ENCODE peak calls at places on chromosomes 4 and X, in eight cellular contexts. Q, D, P, Z, A, I, S and L are unnamed samples.

GRCh38 chr4:39427477-39428119 is 20.9 kb downstream of the KLB start:
- DNase-seq in Q (no peak), D (no peak), P (no peak), Z (no peak), A (no peak), I (no peak), S (no peak), L (no peak)

GRCh38 chr4:152460488-152460887 is 75.4 kb downstream of the FBXW7 start:
- DNase-seq in Q (no peak), D (no peak), P (no peak), Z (no peak), A (peak; percentile 94), I (peak; percentile 24), S (no peak), L (peak; percentile 68)

GRCh38 chrX:53073115-53073581 is 9.0 kb upstream of the TSPYL2 start:
- DNase-seq in Q (peak; percentile 73), D (no peak), P (no peak), Z (no peak), A (no peak), I (peak; percentile 72), S (no peak), L (peak; percentile 18)

GRCh38 chrX:129655547-129656248 is 942 bp upstream of the APLN start:
- DNase-seq in Q (peak; percentile 11), D (no peak), P (peak; percentile 19), Z (no peak), A (no peak), I (no peak), S (peak; percentile 44), L (no peak)

GRCh38 chrX:155417769-155418168 is 35.9 kb downstream of the F8A2 start:
- DNase-seq in Q (no peak), D (no peak), P (no peak), Z (no peak), A (no peak), I (no peak), S (no peak), L (no peak)

GRCh38 chrX:140503230-140503585 is 1.7 kb downstream of the SOX3 start:
- DNase-seq in Q (no peak), D (no peak), P (no peak), Z (no peak), A (no peak), I (no peak), S (no peak), L (no peak)

GRCh38 chr4:69073375-69073774 is 22.9 kb upstream of the UGT2B7 start:
- DNase-seq in Q (no peak), D (no peak), P (no peak), Z (no peak), A (no peak), I (no peak), S (no peak), L (no peak)

GRCh38 chr4:165662341-165662740 is 210.7 kb upstream of the TLL1 start:
- DNase-seq in Q (no peak), D (no peak), P (no peak), Z (no peak), A (no peak), I (no peak), S (no peak), L (no peak)

GRCh38 chrX:11557120-11557519 is 108.6 kb downstream of the ARHGAP6 start:
- DNase-seq in Q (no peak), D (no peak), P (no peak), Z (no peak), A (peak; percentile 68), I (no peak), S (no peak), L (no peak)

GRCh38 chrX:44043496-44043895 is 70.3 kb upstream of the NDP start:
- DNase-seq in Q (no peak), D (no peak), P (no peak), Z (no peak), A (no peak), I (no peak), S (no peak), L (no peak)

GRCh38 chr4:113644398-113644797 is 117.1 kb downstream of the CAMK2D start:
- DNase-seq in Q (no peak), D (no peak), P (no peak), Z (no peak), A (no peak), I (no peak), S (no peak), L (no peak)

GRCh38 chr4:7196283-7196651 is 3.9 kb downstream of the SORCS2 start:
- DNase-seq in Q (no peak), D (no peak), P (no peak), Z (no peak), A (no peak), I (no peak), S (peak; percentile 39), L (no peak)

GRCh38 chrX:53440631-53441517 is 6.7 kb upstream of the HSD17B10 start:
- DNase-seq in Q (no peak), D (peak; percentile 86), P (peak; percentile 3), Z (peak; percentile 57), A (peak; percentile 24), I (peak; percentile 46), S (peak; percentile 47), L (no peak)

GRCh38 chr4:168584321-168584771 is 87.5 kb downstream of the PALLD start:
- DNase-seq in Q (no peak), D (no peak), P (no peak), Z (no peak), A (peak; percentile 68), I (no peak), S (no peak), L (no peak)

GRCh38 chrX:20729421-20729820 is 462.7 kb upstream of the RPS6KA3 start:
- DNase-seq in Q (no peak), D (no peak), P (no peak), Z (no peak), A (peak; percentile 2), I (no peak), S (no peak), L (no peak)

GRCh38 chr4:185726931-185727330 is 85.1 kb downstream of the SORBS2 start:
- DNase-seq in Q (no peak), D (no peak), P (no peak), Z (no peak), A (peak; percentile 73), I (peak; percentile 27), S (no peak), L (no peak)

GRCh38 chr4:169115897-169116254 is 105.8 kb upstream of the CBR4 start:
- DNase-seq in Q (peak; percentile 1), D (no peak), P (no peak), Z (peak; percentile 62), A (peak; percentile 97), I (no peak), S (no peak), L (peak; percentile 61)

GRCh38 chr4:183533698-183534097 is 28.8 kb downstream of the ING2 start:
- DNase-seq in Q (no peak), D (no peak), P (no peak), Z (no peak), A (no peak), I (no peak), S (no peak), L (no peak)

GRCh38 chr4:2354127-2354526 is 64.3 kb downstream of the ZFYVE28 start:
- DNase-seq in Q (no peak), D (no peak), P (no peak), Z (no peak), A (peak; percentile 31), I (no peak), S (no peak), L (no peak)

GRCh38 chr4:6727081-6727942 is 11.3 kb downstream of the BLOC1S4 start:
- DNase-seq in Q (no peak), D (no peak), P (peak; percentile 57), Z (no peak), A (peak; percentile 59), I (no peak), S (peak; percentile 83), L (peak; percentile 94)

GRCh38 chr4:82586055-82586454 is 24.3 kb upstream of the TMEM150C start:
- DNase-seq in Q (no peak), D (no peak), P (no peak), Z (no peak), A (no peak), I (no peak), S (no peak), L (no peak)

GRCh38 chr4:36027203-36027602 is 217.1 kb downstream of the ARAP2 start:
- DNase-seq in Q (no peak), D (no peak), P (no peak), Z (no peak), A (no peak), I (peak; percentile 0), S (no peak), L (no peak)

GRCh38 chrX:121479406-121479805 is 432.0 kb downstream of the GLUD2 start:
- DNase-seq in Q (no peak), D (no peak), P (no peak), Z (no peak), A (peak; percentile 36), I (no peak), S (no peak), L (peak; percentile 78)

GRCh38 chr4:125520258-125520990 is 205.7 kb downstream of the FAT4 start:
- DNase-seq in Q (no peak), D (no peak), P (no peak), Z (no peak), A (peak; percentile 79), I (no peak), S (no peak), L (no peak)

GRCh38 chrX:29419774-29420553 is 795.4 kb upstream of the MAGEB2 start:
- DNase-seq in Q (no peak), D (no peak), P (no peak), Z (no peak), A (peak; percentile 87), I (no peak), S (no peak), L (no peak)

GRCh38 chr4:41639291-41639690 is 101.3 kb downstream of the LIMCH1 start:
- DNase-seq in Q (no peak), D (no peak), P (no peak), Z (no peak), A (no peak), I (no peak), S (no peak), L (no peak)

GRCh38 chr4:7428261-7429068 is 6.3 kb downstream of the PSAPL1 start:
- DNase-seq in Q (no peak), D (no peak), P (peak; percentile 46), Z (no peak), A (no peak), I (no peak), S (no peak), L (no peak)

GRCh38 chr4:78149737-78150136 is 92.6 kb downstream of the FRAS1 start:
- DNase-seq in Q (no peak), D (no peak), P (peak; percentile 53), Z (no peak), A (no peak), I (no peak), S (no peak), L (no peak)

GRCh38 chr4:71832049-71832448 is 48.2 kb upstream of the GC start:
- DNase-seq in Q (no peak), D (no peak), P (no peak), Z (no peak), A (no peak), I (no peak), S (no peak), L (no peak)

GRCh38 chrX:70279081-70279480 is 2.9 kb upstream of the RAB41 start:
- DNase-seq in Q (no peak), D (no peak), P (no peak), Z (no peak), A (no peak), I (no peak), S (no peak), L (no peak)

GRCh38 chr4:14856076-14856926 is 146.0 kb upstream of the CPEB2 start:
- DNase-seq in Q (no peak), D (peak; percentile 48), P (no peak), Z (peak; percentile 43), A (peak; percentile 100), I (no peak), S (no peak), L (peak; percentile 90)

GRCh38 chr4:34269593-34269992 is 1974.7 kb downstream of the ARAP2 start:
- DNase-seq in Q (no peak), D (no peak), P (no peak), Z (no peak), A (no peak), I (no peak), S (no peak), L (no peak)

GRCh38 chr4:98584265-98584664 is 74.1 kb downstream of the TSPAN5 start:
- DNase-seq in Q (no peak), D (no peak), P (no peak), Z (no peak), A (peak; percentile 33), I (no peak), S (no peak), L (no peak)

GRCh38 chr4:120630432-120630831 is 292.1 kb downstream of the PRDM5 start:
- DNase-seq in Q (no peak), D (no peak), P (no peak), Z (no peak), A (peak; percentile 12), I (no peak), S (no peak), L (no peak)